ENCODE peak calls at places on chromosomes 1 and 21, in four cellular contexts. One of them, this sample, is unnamed.
A peak's percentile ranks its signal among the peaks of the same experiment; 100 is the strongest.

GRCh38 chr1:168803696-168804510 is 74.9 kb upstream of the DPT start:
- DNase-seq in mammary epithelial cell: no peak
- DNase-seq in IMR-90: no peak
- DNase-seq in cardiac muscle cell: peak; percentile 63
- DNase-seq in this sample: no peak

GRCh38 chr1:199821029-199821779 is 206.3 kb upstream of the NR5A2 start:
- DNase-seq in mammary epithelial cell: peak; percentile 2
- DNase-seq in IMR-90: no peak
- DNase-seq in cardiac muscle cell: no peak
- DNase-seq in this sample: no peak

GRCh38 chr1:66248746-66249145 is 285.2 kb upstream of the SGIP1 start:
- DNase-seq in mammary epithelial cell: peak; percentile 29
- DNase-seq in IMR-90: no peak
- DNase-seq in cardiac muscle cell: no peak
- DNase-seq in this sample: no peak

GRCh38 chr1:62362061-62362951 is 43.1 kb upstream of the KANK4 start:
- DNase-seq in mammary epithelial cell: no peak
- DNase-seq in IMR-90: no peak
- DNase-seq in cardiac muscle cell: no peak
- DNase-seq in this sample: no peak

GRCh38 chr21:44253832-44254700 is 7.6 kb downstream of the DNMT3L start:
- DNase-seq in mammary epithelial cell: no peak
- DNase-seq in IMR-90: no peak
- DNase-seq in cardiac muscle cell: no peak
- DNase-seq in this sample: peak; percentile 6

GRCh38 chr1:183101841-183102276 is 78.6 kb downstream of the LAMC1 start:
- DNase-seq in mammary epithelial cell: no peak
- DNase-seq in IMR-90: no peak
- DNase-seq in cardiac muscle cell: no peak
- DNase-seq in this sample: no peak

GRCh38 chr1:22814176-22815042 is 103.8 kb downstream of the EPHB2 start:
- DNase-seq in mammary epithelial cell: no peak
- DNase-seq in IMR-90: no peak
- DNase-seq in cardiac muscle cell: no peak
- DNase-seq in this sample: no peak

GRCh38 chr1:6880951-6881690 is 95.9 kb downstream of the CAMTA1 start:
- DNase-seq in mammary epithelial cell: peak; percentile 58
- DNase-seq in IMR-90: no peak
- DNase-seq in cardiac muscle cell: no peak
- DNase-seq in this sample: no peak

DNA sequence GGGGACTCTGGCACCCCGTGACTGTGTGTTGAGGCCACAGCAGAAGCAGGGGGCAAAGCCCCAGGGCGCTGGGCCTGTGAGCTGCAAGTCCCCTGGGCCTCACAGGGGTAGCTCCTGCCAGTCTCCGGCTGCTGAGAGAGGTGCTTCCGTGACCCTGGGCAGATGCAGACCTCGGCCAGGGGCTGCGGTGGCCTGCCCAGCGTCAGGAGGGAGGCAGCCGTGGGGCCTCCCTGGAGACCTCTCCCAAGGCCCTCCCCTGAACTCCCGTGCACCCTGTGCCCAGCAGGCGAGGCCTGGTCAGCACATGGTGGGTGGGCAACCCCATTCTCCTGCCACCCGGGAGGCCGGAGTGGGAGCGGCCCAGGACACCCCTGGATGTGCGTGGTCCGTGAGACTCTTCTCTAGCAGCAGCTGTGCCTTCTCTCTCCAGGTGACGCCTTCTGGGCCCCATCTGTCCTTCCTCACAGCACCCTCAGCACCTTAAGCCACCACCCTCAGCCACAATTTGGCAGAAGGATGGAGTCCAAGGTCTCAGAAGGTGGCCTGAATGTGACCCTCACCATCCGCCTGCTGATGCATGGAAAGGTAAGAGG is 85.7 kb upstream of the COL6A1 start:
- DNase-seq in mammary epithelial cell: no peak
- DNase-seq in IMR-90: no peak
- DNase-seq in cardiac muscle cell: no peak
- DNase-seq in this sample: no peak
- H3K27ac ChIP-seq in mammary epithelial cell: no peak overlapping the region
- H3K27ac ChIP-seq in IMR-90: no peak overlapping the region
- H3K27ac ChIP-seq in cardiac muscle cell: no peak overlapping the region
- H3K27ac ChIP-seq in this sample: no peak overlapping the region

GRCh38 chr1:237457573-237457972 is 415.6 kb downstream of the RYR2 start:
- DNase-seq in mammary epithelial cell: no peak
- DNase-seq in IMR-90: no peak
- DNase-seq in cardiac muscle cell: no peak
- DNase-seq in this sample: no peak
- H3K4me3 ChIP-seq in mammary epithelial cell: no peak overlapping the region
- H3K4me3 ChIP-seq in IMR-90: no peak overlapping the region
- H3K4me3 ChIP-seq in cardiac muscle cell: no peak overlapping the region
- H3K4me3 ChIP-seq in this sample: no peak overlapping the region

DNA sequence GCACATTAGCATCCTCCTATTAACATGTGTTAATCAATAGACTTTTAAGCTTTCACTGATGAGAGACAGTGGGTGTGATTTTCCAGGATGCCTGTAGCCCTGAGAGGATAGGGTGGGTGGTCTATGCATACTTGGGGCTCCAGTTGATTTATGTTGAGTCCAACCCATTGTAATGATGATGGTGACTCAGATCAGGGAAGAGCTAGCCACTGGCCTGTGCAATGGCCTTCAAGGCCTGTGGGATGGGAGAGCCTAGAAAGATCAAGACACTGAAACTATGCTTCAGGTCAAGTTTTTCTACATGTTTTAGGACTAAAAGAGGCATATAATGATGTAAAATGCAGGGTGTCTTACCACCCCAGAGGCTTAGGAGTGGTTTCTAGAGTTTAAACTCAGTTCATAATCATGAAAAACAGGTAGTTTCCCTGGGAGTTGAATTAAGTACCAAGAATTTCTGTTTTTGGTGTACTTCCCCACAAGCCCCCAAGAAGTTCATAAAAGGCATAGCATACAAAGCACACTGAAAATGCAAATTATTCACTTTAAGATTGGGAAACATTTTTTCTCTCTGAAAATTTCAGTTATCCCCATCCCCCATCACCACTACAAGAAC is 19.9 kb downstream of the BEND5 start:
- DNase-seq in mammary epithelial cell: no peak
- DNase-seq in IMR-90: no peak
- DNase-seq in cardiac muscle cell: no peak
- DNase-seq in this sample: no peak
- TF ChIP-seq CTCF in mammary epithelial cell: no peak
- TF ChIP-seq CTCF in IMR-90: no peak
- TF ChIP-seq CTCF in cardiac muscle cell: no peak
- TF ChIP-seq CTCF in this sample: no peak

GRCh38 chr1:167627615-167627864 is 2.5 kb upstream of the RCSD1 start:
- DNase-seq in mammary epithelial cell: no peak
- DNase-seq in IMR-90: no peak
- DNase-seq in cardiac muscle cell: no peak
- DNase-seq in this sample: no peak
- H3K27ac ChIP-seq in mammary epithelial cell: no peak overlapping the region
- H3K27ac ChIP-seq in IMR-90: no peak overlapping the region
- H3K27ac ChIP-seq in cardiac muscle cell: peak overlapping the region; percentile 99
- H3K27ac ChIP-seq in this sample: no peak overlapping the region

GRCh38 chr1:67816506-67816905 is 16.8 kb downstream of the GNG12 start:
- DNase-seq in mammary epithelial cell: no peak
- DNase-seq in IMR-90: no peak
- DNase-seq in cardiac muscle cell: no peak
- DNase-seq in this sample: no peak

GRCh38 chr1:67812225-67812624 is 21.0 kb downstream of the GNG12 start:
- DNase-seq in mammary epithelial cell: no peak
- DNase-seq in IMR-90: no peak
- DNase-seq in cardiac muscle cell: no peak
- DNase-seq in this sample: no peak

GRCh38 chr1:67816096-67816493 is 17.2 kb downstream of the GNG12 start:
- DNase-seq in mammary epithelial cell: no peak
- DNase-seq in IMR-90: no peak
- DNase-seq in cardiac muscle cell: no peak
- DNase-seq in this sample: no peak

GRCh38 chr1:67815303-67816095 is 17.8 kb downstream of the GNG12 start:
- DNase-seq in mammary epithelial cell: peak; percentile 62
- DNase-seq in IMR-90: no peak
- DNase-seq in cardiac muscle cell: no peak
- DNase-seq in this sample: no peak

GRCh38 chr1:67814121-67814772 is 19.0 kb downstream of the GNG12 start:
- DNase-seq in mammary epithelial cell: no peak
- DNase-seq in IMR-90: no peak
- DNase-seq in cardiac muscle cell: no peak
- DNase-seq in this sample: no peak
- H3K4me3 ChIP-seq in mammary epithelial cell: no peak overlapping the region
- H3K4me3 ChIP-seq in IMR-90: no peak overlapping the region
- H3K4me3 ChIP-seq in cardiac muscle cell: no peak overlapping the region
- H3K4me3 ChIP-seq in this sample: no peak overlapping the region

DNA sequence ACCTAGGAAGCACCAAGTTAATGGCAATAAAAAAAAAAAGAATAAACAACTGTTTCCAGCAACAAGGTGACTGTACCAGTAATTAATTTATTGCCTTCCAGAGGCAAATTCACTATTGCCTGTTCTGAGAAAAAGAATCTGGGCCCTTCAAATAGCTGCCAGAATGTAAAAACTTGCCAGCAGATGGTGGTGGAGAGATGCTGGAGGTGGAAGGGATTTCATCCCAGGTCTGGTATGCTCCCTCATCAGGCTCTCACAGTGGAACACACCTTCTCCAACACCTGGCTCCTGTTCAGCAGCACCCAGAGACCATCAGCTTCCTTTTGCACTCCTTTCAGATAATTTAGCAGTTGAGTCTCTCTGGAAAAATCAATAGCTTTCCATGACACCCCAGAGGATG is 792.9 kb upstream of the ADAMTS5 start:
- DNase-seq in mammary epithelial cell: no peak
- DNase-seq in IMR-90: no peak
- DNase-seq in cardiac muscle cell: no peak
- DNase-seq in this sample: no peak
- TF ChIP-seq CTCF in mammary epithelial cell: peak; percentile 25
- TF ChIP-seq CTCF in IMR-90: no peak
- TF ChIP-seq CTCF in cardiac muscle cell: no peak
- TF ChIP-seq CTCF in this sample: no peak

GRCh38 chr21:29077651-29078090 is 4.2 kb upstream of the CCT8 start:
- DNase-seq in mammary epithelial cell: no peak
- DNase-seq in IMR-90: peak; percentile 48
- DNase-seq in cardiac muscle cell: no peak
- DNase-seq in this sample: peak; percentile 38

GRCh38 chr21:29073222-29074006 is at the start of gene CCT8:
- DNase-seq in mammary epithelial cell: peak; percentile 99
- DNase-seq in IMR-90: peak; percentile 100
- DNase-seq in cardiac muscle cell: peak; percentile 100
- DNase-seq in this sample: peak; percentile 100

GRCh38 chr21:29074783-29075182 is 1.3 kb upstream of the CCT8 start:
- DNase-seq in mammary epithelial cell: no peak
- DNase-seq in IMR-90: no peak
- DNase-seq in cardiac muscle cell: no peak
- DNase-seq in this sample: no peak

GRCh38 chr21:29074007-29074376 is 544 bp upstream of the CCT8 start:
- DNase-seq in mammary epithelial cell: no peak
- DNase-seq in IMR-90: no peak
- DNase-seq in cardiac muscle cell: no peak
- DNase-seq in this sample: no peak

GRCh38 chr21:29075706-29076447 is 2.4 kb upstream of the CCT8 start:
- DNase-seq in mammary epithelial cell: peak; percentile 89
- DNase-seq in IMR-90: peak; percentile 35
- DNase-seq in cardiac muscle cell: no peak
- DNase-seq in this sample: no peak
- H3K27ac ChIP-seq in mammary epithelial cell: peak overlapping the region; percentile 5
- H3K27ac ChIP-seq in IMR-90: no peak overlapping the region
- H3K27ac ChIP-seq in cardiac muscle cell: no peak overlapping the region
- H3K27ac ChIP-seq in this sample: no peak overlapping the region

This sample was measured in WERI-Rb-1.